ENCODE peak calls at places on chromosome 3, in five cellular contexts. One of them, this sample, is unnamed.

GRCh38 chr3:143207338-143207961 is 87.9 kb downstream of the CHST2 start:
- DNase-seq in brain microvascular endothelial cell: peak; percentile 33
- DNase-seq in NCI-H1092: no peak
- DNase-seq in epithelial cell of esophagus: no peak
- DNase-seq in stromal cell of bone marrow: peak; percentile 28
- DNase-seq in this sample: peak; percentile 73

GRCh38 chr3:30970183-30970582 is 75.7 kb upstream of the GADL1 start:
- DNase-seq in brain microvascular endothelial cell: no peak
- DNase-seq in stromal cell of bone marrow: no peak
- DNase-seq in epithelial cell of esophagus: peak; percentile 27
- DNase-seq in NCI-H1092: no peak
- DNase-seq in this sample: peak; percentile 11

GRCh38 chr3:124834723-124835718 is 52.1 kb downstream of the ITGB5 start:
- DNase-seq in stromal cell of bone marrow: no peak
- DNase-seq in brain microvascular endothelial cell: peak; percentile 89
- DNase-seq in NCI-H1092: peak; percentile 71
- DNase-seq in epithelial cell of esophagus: peak; percentile 68
- DNase-seq in this sample: peak; percentile 95

GRCh38 chr3:127678611-127679533 is 6.1 kb downstream of the ABTB1 start:
- DNase-seq in NCI-H1092: no peak
- DNase-seq in epithelial cell of esophagus: peak; percentile 80
- DNase-seq in brain microvascular endothelial cell: no peak
- DNase-seq in stromal cell of bone marrow: no peak
- DNase-seq in this sample: no peak

GRCh38 chr3:143814358-143814968 is 33.8 kb downstream of the SLC9A9 start:
- DNase-seq in brain microvascular endothelial cell: no peak
- DNase-seq in stromal cell of bone marrow: no peak
- DNase-seq in epithelial cell of esophagus: no peak
- DNase-seq in NCI-H1092: no peak
- DNase-seq in this sample: peak; percentile 21

GRCh38 chr3:184511741-184512140 is 49.8 kb upstream of the EPHB3 start:
- DNase-seq in NCI-H1092: no peak
- DNase-seq in epithelial cell of esophagus: no peak
- DNase-seq in brain microvascular endothelial cell: no peak
- DNase-seq in stromal cell of bone marrow: no peak
- DNase-seq in this sample: no peak

GRCh38 chr3:169980055-169980454 is 13.4 kb downstream of the SEC62 start:
- DNase-seq in brain microvascular endothelial cell: no peak
- DNase-seq in NCI-H1092: no peak
- DNase-seq in epithelial cell of esophagus: peak; percentile 79
- DNase-seq in stromal cell of bone marrow: no peak
- DNase-seq in this sample: peak; percentile 84

GRCh38 chr3:10395196-10395595 is 74.3 kb upstream of the SEC13 start:
- DNase-seq in brain microvascular endothelial cell: no peak
- DNase-seq in epithelial cell of esophagus: no peak
- DNase-seq in stromal cell of bone marrow: no peak
- DNase-seq in NCI-H1092: no peak
- DNase-seq in this sample: no peak

GRCh38 chr3:125916376-125916978 is 52.5 kb upstream of the ROPN1B start:
- DNase-seq in stromal cell of bone marrow: peak; percentile 82
- DNase-seq in NCI-H1092: peak; percentile 96
- DNase-seq in brain microvascular endothelial cell: no peak
- DNase-seq in epithelial cell of esophagus: peak; percentile 94
- DNase-seq in this sample: peak; percentile 97

GRCh38 chr3:108125550-108126071 is 34.8 kb upstream of the CD47 start:
- DNase-seq in NCI-H1092: peak; percentile 77
- DNase-seq in stromal cell of bone marrow: no peak
- DNase-seq in brain microvascular endothelial cell: no peak
- DNase-seq in epithelial cell of esophagus: no peak
- DNase-seq in this sample: no peak

GRCh38 chr3:54888873-54889272 is 39.0 kb downstream of the LRTM1 start:
- DNase-seq in stromal cell of bone marrow: no peak
- DNase-seq in epithelial cell of esophagus: no peak
- DNase-seq in NCI-H1092: no peak
- DNase-seq in brain microvascular endothelial cell: no peak
- DNase-seq in this sample: peak; percentile 93

GRCh38 chr3:108096506-108097325 is 5.9 kb upstream of the CD47 start:
- DNase-seq in brain microvascular endothelial cell: no peak
- DNase-seq in stromal cell of bone marrow: no peak
- DNase-seq in epithelial cell of esophagus: peak; percentile 63
- DNase-seq in NCI-H1092: no peak
- DNase-seq in this sample: no peak

GRCh38 chr3:181794036-181794790 is 82.5 kb downstream of the SOX2 start:
- DNase-seq in epithelial cell of esophagus: no peak
- DNase-seq in stromal cell of bone marrow: no peak
- DNase-seq in brain microvascular endothelial cell: no peak
- DNase-seq in NCI-H1092: no peak
- DNase-seq in this sample: no peak

GRCh38 chr3:155302476-155302875 is 9.0 kb upstream of the STRIT1 start:
- DNase-seq in NCI-H1092: no peak
- DNase-seq in epithelial cell of esophagus: no peak
- DNase-seq in stromal cell of bone marrow: no peak
- DNase-seq in brain microvascular endothelial cell: peak; percentile 27
- DNase-seq in this sample: peak; percentile 66

GRCh38 chr3:195475614-195476013 is 32.8 kb upstream of the ACAP2 start:
- DNase-seq in NCI-H1092: no peak
- DNase-seq in stromal cell of bone marrow: no peak
- DNase-seq in brain microvascular endothelial cell: no peak
- DNase-seq in epithelial cell of esophagus: no peak
- DNase-seq in this sample: no peak

GRCh38 chr3:15651396-15651795 is 49.9 kb downstream of the BTD start:
- DNase-seq in NCI-H1092: no peak
- DNase-seq in brain microvascular endothelial cell: no peak
- DNase-seq in stromal cell of bone marrow: no peak
- DNase-seq in epithelial cell of esophagus: no peak
- DNase-seq in this sample: no peak

GRCh38 chr3:172675371-172676193 is 35.3 kb downstream of the NCEH1 start:
- DNase-seq in epithelial cell of esophagus: peak; percentile 63
- DNase-seq in stromal cell of bone marrow: no peak
- DNase-seq in NCI-H1092: peak; percentile 16
- DNase-seq in brain microvascular endothelial cell: peak; percentile 44
- DNase-seq in this sample: peak; percentile 73

GRCh38 chr3:190076601-190077444 is 43.9 kb downstream of the P3H2 start:
- DNase-seq in epithelial cell of esophagus: peak; percentile 97
- DNase-seq in stromal cell of bone marrow: peak; percentile 96
- DNase-seq in NCI-H1092: no peak
- DNase-seq in brain microvascular endothelial cell: peak; percentile 99
- DNase-seq in this sample: peak; percentile 99

GRCh38 chr3:129974451-129975331 is at the start of gene TRH:
- DNase-seq in stromal cell of bone marrow: no peak
- DNase-seq in brain microvascular endothelial cell: no peak
- DNase-seq in epithelial cell of esophagus: no peak
- DNase-seq in NCI-H1092: no peak
- DNase-seq in this sample: peak; percentile 4

GRCh38 chr3:106514431-106514830 is 645.6 kb upstream of the CBLB start:
- DNase-seq in NCI-H1092: no peak
- DNase-seq in stromal cell of bone marrow: peak; percentile 30
- DNase-seq in brain microvascular endothelial cell: no peak
- DNase-seq in epithelial cell of esophagus: no peak
- DNase-seq in this sample: no peak